ENCODE peak calls at places on chromosomes 1 and 21, in seven cellular contexts. D, H, C, E, G, J and S are unnamed samples.

GRCh38 chr1:180156631-180157091 is 2.0 kb downstream of the QSOX1 start:
- DNase-seq in J (no peak), E (no peak), D (no peak), C (no peak), G (no peak), H (no peak), S (peak)

GRCh38 chr1:223704921-223705878 is 7.1 kb upstream of the CAPN2 start:
- DNase-seq in C (no peak), E (no peak), J (no peak), D (no peak), G (no peak), H (no peak), S (peak)

GRCh38 chr1:95407864-95408291 is 173.9 kb downstream of the RWDD3 start:
- DNase-seq in G (no peak), H (no peak), D (no peak), E (no peak), C (no peak), J (no peak), S (no peak)

GRCh38 chr1:168488153-168488552 is 55.6 kb downstream of the XCL2 start:
- DNase-seq in D (no peak), G (no peak), E (peak), C (no peak), J (no peak), H (peak), S (peak)

GRCh38 chr1:21052034-21052433 is 124.7 kb downstream of the EIF4G3 start:
- DNase-seq in C (no peak), D (no peak), G (no peak), E (no peak), J (no peak), H (no peak), S (no peak)

GRCh38 chr1:85274969-85275453 is 1.4 kb downstream of the BCL10 start:
- DNase-seq in G (peak), E (no peak), J (no peak), C (no peak), D (no peak), H (no peak), S (peak)

GRCh38 chr1:108142258-108142657 is 57.9 kb downstream of the SLC25A24 start:
- DNase-seq in G (no peak), C (no peak), D (no peak), J (no peak), H (no peak), E (no peak), S (no peak)

GRCh38 chr1:118960567-118961136 is 27.5 kb downstream of the TBX15 start:
- DNase-seq in C (no peak), J (peak), H (no peak), G (peak), E (no peak), D (no peak), S (peak)

GRCh38 chr1:111399792-111400610 is 27.5 kb downstream of the OVGP1 start:
- DNase-seq in E (peak), G (peak), H (peak), C (peak), J (no peak), D (peak), S (peak)

GRCh38 chr1:218620956-218621355 is 275.8 kb downstream of the TGFB2 start:
- DNase-seq in H (no peak), J (no peak), E (no peak), C (no peak), G (no peak), D (no peak), S (peak)

GRCh38 chr1:232718928-232719927 is 86.0 kb upstream of the MAP10 start:
- DNase-seq in J (no peak), E (no peak), H (no peak), C (no peak), D (no peak), G (no peak), S (peak)

GRCh38 chr1:50750021-50750619 is 209.9 kb downstream of the FAF1 start:
- DNase-seq in C (no peak), G (no peak), J (no peak), E (no peak), D (no peak), H (no peak), S (peak)

GRCh38 chr1:172585861-172586260 is 52.9 kb downstream of the SUCO start:
- DNase-seq in G (no peak), E (no peak), J (no peak), C (no peak), D (no peak), H (no peak), S (no peak)

GRCh38 chr1:19596065-19596718 is 47.9 kb upstream of the NBL1 start:
- DNase-seq in J (no peak), G (no peak), C (no peak), E (no peak), H (no peak), D (no peak), S (no peak)

GRCh38 chr1:88935522-88936222 is 44.3 kb upstream of the GTF2B start:
- DNase-seq in J (no peak), H (no peak), C (peak), D (peak), E (no peak), G (no peak), S (peak)

GRCh38 chr1:207049974-207050391 is 1.0 kb downstream of the YOD1 start:
- DNase-seq in G (peak), H (peak), D (peak), C (peak), E (peak), J (no peak), S (peak)

GRCh38 chr1:77925536-77925935 is 37.1 kb downstream of the NEXN start:
- DNase-seq in C (no peak), G (no peak), E (no peak), H (no peak), D (no peak), J (no peak), S (peak)

GRCh38 chr1:206012086-206012859 is 9.1 kb upstream of the RAB7B start:
- DNase-seq in E (no peak), J (no peak), C (no peak), D (peak), H (peak), G (peak), S (no peak)

GRCh38 chr1:37448185-37448584 is 26.2 kb upstream of the ZC3H12A start:
- DNase-seq in J (no peak), E (no peak), G (no peak), D (no peak), H (no peak), C (no peak), S (no peak)

GRCh38 chr1:27026621-27027574 is 14.2 kb upstream of the TENT5B start:
- DNase-seq in J (peak), G (peak), C (no peak), H (peak), D (no peak), E (peak), S (peak)

GRCh38 chr1:206559661-206559995 is 52.3 kb downstream of the RASSF5 start:
- DNase-seq in D (no peak), J (no peak), C (no peak), H (no peak), E (no peak), G (peak), S (no peak)

GRCh38 chr1:227793079-227793947 is 22.2 kb upstream of the PRSS38 start:
- DNase-seq in H (no peak), G (no peak), J (no peak), D (no peak), E (no peak), C (no peak), S (no peak)

GRCh38 chr1:201530741-201531521 is 8.0 kb upstream of the NAV1 start:
- DNase-seq in D (no peak), E (peak), G (peak), H (peak), C (peak), J (peak), S (peak)

GRCh38 chr1:5986018-5986417 is 6.2 kb downstream of the NPHP4 start:
- DNase-seq in E (no peak), H (no peak), G (no peak), J (no peak), C (no peak), D (no peak), S (no peak)

GRCh38 chr1:152622803-152623202 is at the start of gene LCE3A:
- DNase-seq in E (no peak), H (no peak), J (no peak), D (no peak), C (no peak), G (no peak), S (no peak)

GRCh38 chr1:116769994-116770393 is 15.8 kb downstream of the CD2 start:
- DNase-seq in D (no peak), G (no peak), E (no peak), C (no peak), H (no peak), J (no peak), S (no peak)
- H3K27ac ChIP-seq in D (peak), G (peak), E (no peak), C (no peak), H (no peak), J (no peak), S (no peak)

GRCh38 chr1:230083053-230083452 is 16.0 kb downstream of the GALNT2 start:
- DNase-seq in D (no peak), H (no peak), J (no peak), G (no peak), C (no peak), E (no peak), S (no peak)
- H3K27ac ChIP-seq in D (no peak), H (no peak), J (peak), G (no peak), C (no peak), E (no peak), S (peak)

DNA sequence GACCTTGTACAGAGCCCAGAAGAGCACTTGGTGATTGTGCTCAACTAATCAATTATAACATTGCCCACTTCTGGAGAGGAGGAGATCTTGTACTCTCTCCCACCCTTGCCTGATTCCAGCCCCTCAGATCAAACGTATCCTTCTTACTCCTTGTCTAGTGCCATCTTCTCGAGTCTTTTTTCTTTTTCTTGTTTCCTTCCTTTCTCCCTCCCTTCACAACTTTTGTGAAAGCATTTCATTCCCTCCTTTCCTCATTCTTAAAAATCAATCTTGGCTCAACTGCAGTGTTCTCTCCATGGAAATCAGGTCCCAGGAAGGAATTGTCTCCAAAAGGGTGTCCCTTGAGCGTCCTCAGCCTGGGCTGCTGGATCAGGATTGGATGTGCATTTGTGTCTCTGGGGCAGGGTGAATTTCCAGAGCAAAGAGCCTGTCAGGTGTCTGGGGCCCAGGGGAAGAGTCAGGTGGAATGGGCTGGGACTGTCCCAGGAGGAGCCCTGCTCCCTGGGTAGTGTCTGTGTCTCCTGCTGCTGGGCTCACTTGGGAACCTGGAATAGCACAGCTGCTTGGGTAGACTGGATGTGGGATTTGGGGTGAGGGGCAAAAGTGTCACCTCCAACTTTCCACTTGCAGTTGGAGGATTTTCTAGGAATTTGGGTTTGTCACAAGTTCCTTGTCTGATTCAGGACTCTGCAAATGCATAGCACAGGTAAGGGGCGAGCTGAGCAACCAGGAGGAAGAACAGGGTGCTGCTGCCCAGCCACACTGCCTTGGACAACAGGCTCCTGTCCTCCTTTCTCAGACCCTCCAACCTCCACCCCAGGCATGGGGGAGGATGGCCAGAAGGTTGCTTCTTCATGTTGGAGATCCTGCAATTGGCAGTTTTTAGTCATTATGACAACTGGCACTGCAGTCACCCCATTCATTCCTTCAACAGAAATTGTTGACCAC is 3.2 kb downstream of the SOX13 start:
- DNase-seq in J (no peak), H (no peak), C (no peak), E (no peak), G (no peak), D (no peak), S (no peak)
- H3K27ac ChIP-seq in J (no peak), H (peak), C (no peak), E (peak), G (no peak), D (no peak), S (no peak)

GRCh38 chr21:29196664-29197052 is 66.2 kb downstream of the MAP3K7CL start:
- DNase-seq in C (no peak), H (no peak), E (no peak), G (no peak), J (no peak), D (no peak), S (no peak)
- H3K27ac ChIP-seq in C (no peak), H (no peak), E (peak), G (peak), J (peak), D (no peak), S (peak)

GRCh38 chr21:31158789-31159581 is 120.7 kb upstream of the KRTAP19-8 start:
- DNase-seq in C (no peak), G (no peak), J (no peak), D (no peak), H (no peak), E (no peak), S (no peak)
- H3K27ac ChIP-seq in C (no peak), G (peak), J (no peak), D (no peak), H (no peak), E (peak), S (no peak)